ENCODE peak calls at places on chromosomes 12 and 14, in eight cellular contexts. W is psoas muscle, U is IMR-90, F is colonic mucosa, Y is cardiac muscle cell, G is GM13977, Q is pancreas, R is mucosa of descending colon. C is an unnamed sample.

GRCh38 chr14:56159066-56159465 is 40.9 kb downstream of the PELI2 start:
- DNase-seq in U (no peak), Y (no peak), R (no peak), W (no peak), Q (no peak), F (no peak), G (no peak), C (no peak)

GRCh38 chr12:107359382-107359781 is 266.0 kb upstream of the CRY1 start:
- DNase-seq in F (no peak), Q (no peak), G (no peak), U (peak), Y (no peak), W (no peak), R (no peak), C (no peak)

GRCh38 chr12:62256408-62257079 is 3.7 kb upstream of the USP15 start:
- DNase-seq in Q (peak), W (no peak), U (peak), R (no peak), G (no peak), Y (no peak), F (no peak), C (no peak)

GRCh38 chr12:75889214-75889613 is 142.4 kb downstream of the PHLDA1 start:
- DNase-seq in F (no peak), Q (no peak), W (no peak), Y (no peak), G (no peak), U (no peak), R (no peak), C (peak)

GRCh38 chr12:68236421-68237059 is 10.9 kb upstream of the IL26 start:
- DNase-seq in F (no peak), G (peak), U (no peak), Y (no peak), Q (peak), R (no peak), W (no peak), C (peak)

GRCh38 chr12:6769681-6770080 is 2.6 kb upstream of the LAG3 start:
- DNase-seq in F (no peak), Q (no peak), G (no peak), R (no peak), Y (no peak), U (no peak), W (no peak), C (no peak)

GRCh38 chr12:132111641-132112304 is 32.3 kb downstream of the DDX51 start:
- DNase-seq in R (no peak), G (no peak), W (no peak), Y (no peak), F (no peak), U (no peak), Q (no peak), C (no peak)

GRCh38 chr14:78164226-78164853 is 5.8 kb upstream of the NRXN3 start:
- DNase-seq in Q (peak), F (peak), Y (peak), U (no peak), G (peak), W (no peak), R (no peak), C (peak)

DNA sequence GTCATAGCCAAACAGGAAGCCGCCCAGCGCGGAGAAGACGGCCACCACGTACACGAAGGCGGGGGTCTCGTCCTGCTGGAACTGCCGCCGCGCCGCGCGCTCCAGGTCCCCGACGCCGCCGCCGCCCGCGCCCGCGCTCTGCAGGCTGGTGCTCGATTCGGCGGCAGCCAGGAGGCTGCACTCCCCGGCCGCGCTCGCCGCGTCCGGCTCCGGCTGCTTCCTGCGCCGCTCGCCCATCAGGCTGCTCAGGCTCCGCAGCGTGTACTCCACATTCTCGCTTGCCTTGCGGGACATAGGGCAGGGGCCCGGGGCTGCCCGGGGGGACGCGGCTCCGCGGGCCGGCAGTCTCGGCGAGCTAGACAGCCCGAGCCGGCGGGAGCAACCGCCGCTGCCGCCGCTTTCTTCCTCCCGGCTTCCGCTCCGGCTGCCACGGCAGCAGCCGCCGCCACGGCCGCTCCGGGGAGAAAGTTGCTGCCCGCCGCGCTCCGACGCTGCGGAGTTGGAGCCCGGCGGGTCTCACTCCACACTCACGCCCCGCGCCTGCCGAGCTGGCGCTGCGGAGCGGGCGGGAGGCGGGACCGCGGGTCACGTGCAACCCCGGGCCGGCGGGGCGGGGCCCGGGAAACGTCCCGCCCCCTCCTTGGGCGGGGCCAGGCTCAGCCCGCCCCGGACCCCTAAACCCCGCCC is at the start of gene SLC2A13:
- DNase-seq in R (peak), Y (peak), Q (peak), G (peak), F (peak), W (peak), U (peak), C (peak)
- TF ChIP-seq CTCF in R (no peak), Y (no peak), Q (no peak), G (no peak), F (no peak), W (no peak), U (no peak), C (no peak)

GRCh38 chr12:51676875-51677274 is 85.8 kb downstream of the SCN8A start:
- DNase-seq in Y (no peak), R (no peak), G (no peak), W (no peak), Q (no peak), U (no peak), F (no peak), C (no peak)

GRCh38 chr12:51683763-51684357 is 92.8 kb downstream of the SCN8A start:
- DNase-seq in G (no peak), W (no peak), Y (no peak), R (no peak), Q (peak), U (peak), F (peak), C (no peak)

GRCh38 chr12:51675062-51675803 is 84.2 kb downstream of the SCN8A start:
- DNase-seq in F (peak), R (no peak), W (no peak), Y (no peak), U (no peak), G (no peak), Q (no peak), C (no peak)

GRCh38 chr12:51672334-51672733 is 81.3 kb downstream of the SCN8A start:
- DNase-seq in Q (no peak), F (no peak), G (no peak), R (no peak), W (no peak), Y (no peak), U (peak), C (no peak)

DNA sequence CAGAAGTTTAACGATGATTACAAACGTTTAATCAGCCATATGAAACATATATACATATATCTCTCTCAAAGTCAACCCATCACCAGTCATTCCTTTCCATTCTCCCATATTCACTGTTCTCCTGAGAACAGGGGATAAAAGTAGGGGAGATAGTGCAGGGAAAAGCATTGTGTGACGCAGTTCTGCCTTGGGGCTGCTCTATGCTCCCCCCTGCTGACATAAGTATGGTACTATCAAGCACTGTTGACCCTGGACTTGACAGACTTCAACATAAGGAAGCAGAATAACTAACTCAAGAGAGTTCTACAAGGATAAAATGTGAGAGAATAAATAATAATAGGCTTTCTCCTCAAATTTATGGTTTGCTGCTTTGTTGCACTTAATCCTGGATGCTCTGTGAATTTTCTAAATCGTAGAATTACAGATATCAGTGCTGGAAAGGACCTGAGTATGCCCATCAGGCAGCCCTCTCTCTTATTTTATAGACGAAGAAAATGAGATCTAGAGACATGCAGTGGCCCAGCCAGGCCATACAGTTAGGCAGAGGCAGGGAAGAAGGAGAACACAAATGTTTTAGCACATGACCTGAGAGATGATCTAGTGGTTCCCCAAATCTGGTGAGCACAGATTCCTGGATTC is 87.2 kb downstream of the SCN8A start:
- DNase-seq in W (no peak), U (peak), Q (peak), G (peak), R (no peak), Y (peak), F (peak), C (peak)
- TF ChIP-seq CTCF in W (peak), U (peak), Q (peak), G (peak), R (peak), Y (peak), F (peak), C (peak)

GRCh38 chr12:42792265-42792664 is 202.7 kb upstream of the PRICKLE1 start:
- DNase-seq in Q (no peak), G (no peak), Y (peak), F (no peak), U (no peak), W (no peak), R (no peak), C (no peak)
- TF ChIP-seq CTCF in Q (no peak), G (no peak), Y (peak), F (no peak), U (no peak), W (no peak), R (no peak), C (no peak)

GRCh38 chr12:51359851-51360250 is 13.4 kb upstream of the CELA1 start:
- DNase-seq in Q (no peak), R (no peak), Y (no peak), W (no peak), G (no peak), U (no peak), F (no peak), C (no peak)

GRCh38 chr12:51362307-51362706 is 15.8 kb upstream of the CELA1 start:
- DNase-seq in Y (no peak), G (no peak), W (no peak), R (no peak), F (no peak), Q (no peak), U (no peak), C (no peak)

GRCh38 chr12:51360315-51360714 is 13.8 kb upstream of the CELA1 start:
- DNase-seq in R (no peak), G (no peak), W (no peak), Q (no peak), F (no peak), Y (no peak), U (no peak), C (no peak)

GRCh38 chr12:51362747-51363342 is 16.4 kb upstream of the CELA1 start:
- DNase-seq in R (no peak), F (no peak), U (no peak), Q (no peak), Y (no peak), G (no peak), W (no peak), C (no peak)

GRCh38 chr12:51361419-51362016 is 15.0 kb upstream of the CELA1 start:
- DNase-seq in W (no peak), F (no peak), U (no peak), G (no peak), Q (no peak), R (no peak), Y (no peak), C (no peak)
- TF ChIP-seq CTCF in W (no peak), F (no peak), U (peak), G (no peak), Q (no peak), R (no peak), Y (no peak), C (no peak)

DNA sequence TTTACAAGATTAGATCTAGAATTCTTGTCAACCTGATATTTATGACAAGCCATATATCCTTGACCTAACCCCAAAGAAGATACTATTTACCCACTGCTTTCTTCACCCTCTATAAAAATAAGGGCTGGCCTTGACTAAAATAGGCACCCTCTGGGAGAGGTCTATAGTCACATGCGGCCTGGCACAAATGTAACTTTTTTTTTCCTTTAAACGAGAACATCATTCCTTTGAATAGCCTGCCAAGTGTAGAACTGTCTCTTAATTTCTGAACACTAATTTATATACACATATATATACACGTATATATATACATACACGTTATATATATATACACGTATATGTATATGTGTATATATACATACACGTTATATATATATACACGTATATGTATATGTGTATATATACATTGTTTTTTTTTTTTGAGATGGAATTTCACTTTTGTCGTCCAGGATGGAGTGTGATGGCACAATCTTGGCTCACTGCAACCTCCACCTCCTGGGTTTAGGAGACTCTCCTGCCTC is 18.6 kb downstream of the PPTC7 start:
- DNase-seq in R (no peak), G (no peak), F (no peak), U (no peak), Y (no peak), Q (no peak), W (no peak), C (no peak)
- TF ChIP-seq CTCF in R (no peak), G (no peak), F (no peak), U (no peak), Y (no peak), Q (no peak), W (no peak), C (no peak)

DNA sequence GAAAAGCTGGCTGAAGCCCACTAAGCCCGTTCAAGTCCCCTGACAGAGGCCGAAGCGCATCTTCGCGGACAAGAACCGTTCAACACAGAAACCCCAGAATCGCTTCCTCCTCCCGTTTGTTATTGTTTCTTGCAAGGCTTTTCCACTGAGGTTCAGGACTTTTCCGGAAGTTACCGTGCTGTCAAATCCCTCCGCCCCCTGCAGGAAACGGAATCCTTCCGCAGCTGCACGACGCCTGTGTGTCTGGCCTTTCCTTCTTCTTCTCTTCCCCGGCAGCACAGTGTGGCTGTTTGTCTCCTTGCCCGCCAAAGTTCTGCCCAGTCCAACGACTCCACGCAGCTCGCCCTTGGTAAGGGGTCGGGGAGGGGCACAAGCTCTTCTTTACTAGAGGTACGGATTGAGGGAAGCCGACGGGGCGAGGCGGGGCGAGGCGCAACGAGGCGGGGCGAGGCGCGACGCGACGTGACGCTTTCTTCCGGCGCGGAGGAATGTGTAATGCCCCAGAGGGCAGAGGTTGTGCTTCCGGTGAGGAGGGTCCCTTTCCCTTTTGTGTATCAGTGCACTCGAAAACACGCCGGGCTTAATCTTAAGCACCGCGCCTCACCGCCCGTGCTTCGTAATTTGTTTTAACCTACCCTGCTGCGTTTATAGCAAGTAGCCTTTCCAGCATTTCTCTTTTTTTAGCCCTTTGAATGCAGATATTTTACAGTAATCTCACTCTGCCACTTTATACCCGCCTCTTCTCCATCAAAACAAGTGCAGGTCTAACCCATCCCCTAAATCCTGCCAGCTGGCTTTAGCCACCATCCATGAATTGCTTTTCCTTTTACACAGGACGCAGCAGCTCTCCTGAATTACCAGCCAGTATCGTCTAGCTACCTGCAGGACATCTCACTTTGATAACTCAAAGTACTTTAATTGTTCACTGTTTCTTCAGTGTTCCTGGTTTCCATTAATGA is at the start of gene KDM5A:
- DNase-seq in Q (peak), F (peak), Y (peak), W (peak), R (peak), U (peak), G (peak), C (peak)
- TF ChIP-seq CTCF in Q (no peak), F (no peak), Y (no peak), W (no peak), R (no peak), U (no peak), G (no peak), C (no peak)

GRCh38 chr12:47838286-47838931 is 18.7 kb upstream of the HDAC7 start:
- DNase-seq in G (peak), W (no peak), F (no peak), Q (peak), Y (peak), U (peak), R (no peak), C (peak)
- TF ChIP-seq CTCF in G (peak), W (peak), F (peak), Q (peak), Y (peak), U (peak), R (peak), C (no peak)

C was measured in Calu3.